ENCODE peak calls at places on chromosome 5, in nine cellular contexts. One of them, this sample, is unnamed.
A peak's percentile ranks its signal among the peaks of the same experiment; 100 is the strongest.

GRCh38 chr5:139698461-139699146 is 50.5 kb downstream of the CXXC5 start:
- DNase-seq in K562: peak; percentile 75
- DNase-seq in breast epithelium: peak; percentile 88
- DNase-seq in stomach: peak; percentile 87
- DNase-seq in A549: no peak
- DNase-seq in IMR-90: peak; percentile 74
- DNase-seq in heart left ventricle: peak; percentile 91
- DNase-seq in esophagus muscularis mucosa: no peak
- DNase-seq in prostate gland: peak; percentile 37
- DNase-seq in this sample: peak; percentile 90

GRCh38 chr5:17443333-17444125 is 54.5 kb upstream of the TAF11L2 start:
- DNase-seq in K562: peak; percentile 4
- DNase-seq in breast epithelium: no peak
- DNase-seq in stomach: peak; percentile 33
- DNase-seq in A549: no peak
- DNase-seq in IMR-90: no peak
- DNase-seq in heart left ventricle: peak; percentile 34
- DNase-seq in esophagus muscularis mucosa: no peak
- DNase-seq in prostate gland: no peak
- DNase-seq in this sample: no peak

GRCh38 chr5:39449572-39449971 is 24.8 kb upstream of the DAB2 start:
- DNase-seq in K562: no peak
- DNase-seq in breast epithelium: no peak
- DNase-seq in stomach: no peak
- DNase-seq in A549: no peak
- DNase-seq in IMR-90: no peak
- DNase-seq in heart left ventricle: no peak
- DNase-seq in esophagus muscularis mucosa: no peak
- DNase-seq in prostate gland: no peak
- DNase-seq in this sample: no peak

GRCh38 chr5:123094919-123095693 is 6.1 kb downstream of the PRDM6 start:
- DNase-seq in K562: no peak
- DNase-seq in breast epithelium: no peak
- DNase-seq in stomach: no peak
- DNase-seq in A549: no peak
- DNase-seq in IMR-90: peak; percentile 18
- DNase-seq in heart left ventricle: no peak
- DNase-seq in esophagus muscularis mucosa: no peak
- DNase-seq in prostate gland: no peak
- DNase-seq in this sample: no peak

GRCh38 chr5:111530298-111530740 is 18.0 kb upstream of the STARD4 start:
- DNase-seq in K562: peak; percentile 91
- DNase-seq in breast epithelium: no peak
- DNase-seq in stomach: peak; percentile 37
- DNase-seq in A549: peak; percentile 43
- DNase-seq in IMR-90: peak; percentile 41
- DNase-seq in heart left ventricle: peak; percentile 80
- DNase-seq in esophagus muscularis mucosa: peak; percentile 94
- DNase-seq in prostate gland: no peak
- DNase-seq in this sample: peak; percentile 77

GRCh38 chr5:125151150-125151932 is 404.9 kb upstream of the ZNF608 start:
- DNase-seq in K562: no peak
- DNase-seq in breast epithelium: no peak
- DNase-seq in stomach: no peak
- DNase-seq in A549: no peak
- DNase-seq in IMR-90: no peak
- DNase-seq in heart left ventricle: no peak
- DNase-seq in esophagus muscularis mucosa: no peak
- DNase-seq in prostate gland: no peak
- DNase-seq in this sample: no peak

GRCh38 chr5:121962347-121962670 is 534 bp downstream of the SRFBP1 start:
- DNase-seq in K562: no peak
- DNase-seq in breast epithelium: no peak
- DNase-seq in stomach: no peak
- DNase-seq in A549: peak; percentile 4
- DNase-seq in IMR-90: no peak
- DNase-seq in heart left ventricle: no peak
- DNase-seq in esophagus muscularis mucosa: no peak
- DNase-seq in prostate gland: no peak
- DNase-seq in this sample: no peak

GRCh38 chr5:1851290-1851934 is 31.3 kb downstream of the IRX4 start:
- DNase-seq in K562: no peak
- DNase-seq in breast epithelium: no peak
- DNase-seq in stomach: no peak
- DNase-seq in A549: no peak
- DNase-seq in IMR-90: no peak
- DNase-seq in heart left ventricle: no peak
- DNase-seq in esophagus muscularis mucosa: no peak
- DNase-seq in prostate gland: no peak
- DNase-seq in this sample: no peak

GRCh38 chr5:91499943-91500531 is 116.9 kb upstream of the ARRDC3 start:
- DNase-seq in K562: peak; percentile 56
- DNase-seq in breast epithelium: no peak
- DNase-seq in stomach: no peak
- DNase-seq in A549: peak; percentile 54
- DNase-seq in IMR-90: peak; percentile 54
- DNase-seq in heart left ventricle: no peak
- DNase-seq in esophagus muscularis mucosa: no peak
- DNase-seq in prostate gland: no peak
- DNase-seq in this sample: no peak

GRCh38 chr5:61919920-61920319 is 386.1 kb upstream of the KIF2A start:
- DNase-seq in K562: no peak
- DNase-seq in breast epithelium: no peak
- DNase-seq in stomach: peak; percentile 28
- DNase-seq in A549: no peak
- DNase-seq in IMR-90: no peak
- DNase-seq in heart left ventricle: no peak
- DNase-seq in esophagus muscularis mucosa: no peak
- DNase-seq in prostate gland: peak; percentile 82
- DNase-seq in this sample: peak; percentile 41
- H3K27ac ChIP-seq in K562: no peak overlapping the region
- H3K27ac ChIP-seq in breast epithelium: no peak overlapping the region
- H3K27ac ChIP-seq in stomach: no peak overlapping the region
- H3K27ac ChIP-seq in A549: no peak overlapping the region
- H3K27ac ChIP-seq in IMR-90: no peak overlapping the region
- H3K27ac ChIP-seq in heart left ventricle: no peak overlapping the region
- H3K27ac ChIP-seq in esophagus muscularis mucosa: no peak overlapping the region
- H3K27ac ChIP-seq in prostate gland: no peak overlapping the region
- H3K27ac ChIP-seq in this sample: peak overlapping the region; percentile 18

GRCh38 chr5:157731272-157732129 is at the start of gene THG1L:
- DNase-seq in K562: peak; percentile 97
- DNase-seq in breast epithelium: peak; percentile 98
- DNase-seq in stomach: peak; percentile 98
- DNase-seq in A549: peak; percentile 99
- DNase-seq in IMR-90: peak; percentile 97
- DNase-seq in heart left ventricle: peak; percentile 98
- DNase-seq in esophagus muscularis mucosa: peak; percentile 100
- DNase-seq in prostate gland: peak; percentile 98
- DNase-seq in this sample: peak; percentile 98
- TF ChIP-seq POLR2A in K562: peak; percentile 96
- TF ChIP-seq POLR2A in breast epithelium: no peak
- TF ChIP-seq POLR2A in stomach: no peak
- TF ChIP-seq POLR2A in A549: peak; percentile 88
- TF ChIP-seq POLR2A in IMR-90: peak; percentile 85
- TF ChIP-seq POLR2A in heart left ventricle: no peak
- TF ChIP-seq POLR2A in esophagus muscularis mucosa: no peak
- TF ChIP-seq POLR2A in prostate gland: peak; percentile 50
- TF ChIP-seq POLR2A in this sample: peak; percentile 54

DNA sequence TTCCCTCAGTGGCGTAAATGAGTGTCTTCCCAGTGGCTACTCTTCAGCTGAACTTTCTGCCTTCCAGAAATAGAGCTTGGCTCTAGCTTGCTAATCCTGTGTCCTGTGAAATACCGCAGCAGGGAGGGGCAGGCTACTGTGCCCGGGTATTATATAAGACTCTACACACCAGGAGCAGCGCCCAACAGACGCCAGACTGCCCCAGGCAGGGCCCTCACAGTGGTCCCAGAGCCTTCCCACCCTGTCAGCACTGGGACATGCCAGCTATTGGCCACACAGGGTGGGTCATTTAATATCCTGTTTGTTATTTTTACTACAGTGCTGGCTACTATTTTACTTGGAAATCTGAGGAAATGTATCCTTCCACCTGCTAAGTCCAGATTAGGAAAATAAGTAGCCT is 121.0 kb downstream of the FEM1C start:
- DNase-seq in K562: no peak
- DNase-seq in breast epithelium: no peak
- DNase-seq in stomach: peak; percentile 68
- DNase-seq in A549: no peak
- DNase-seq in IMR-90: no peak
- DNase-seq in heart left ventricle: peak; percentile 85
- DNase-seq in esophagus muscularis mucosa: no peak
- DNase-seq in prostate gland: no peak
- DNase-seq in this sample: peak; percentile 64
- H3K4me1 ChIP-seq in K562: no peaks in the 10 kb centered on the region
- H3K4me1 ChIP-seq in breast epithelium: no peaks in the 10 kb centered on the region
- H3K4me1 ChIP-seq in stomach: peaks cover 54% of the 10 kb centered on the region
- H3K4me1 ChIP-seq in A549: peaks cover 39% of the 10 kb centered on the region
- H3K4me1 ChIP-seq in IMR-90: peaks cover 10% of the 10 kb centered on the region
- H3K4me1 ChIP-seq in heart left ventricle: peaks cover 25% of the 10 kb centered on the region
- H3K4me1 ChIP-seq in esophagus muscularis mucosa: peaks cover 57% of the 10 kb centered on the region
- H3K4me1 ChIP-seq in prostate gland: no peaks in the 10 kb centered on the region
- H3K4me1 ChIP-seq in this sample: peaks cover 19% of the 10 kb centered on the region

DNA sequence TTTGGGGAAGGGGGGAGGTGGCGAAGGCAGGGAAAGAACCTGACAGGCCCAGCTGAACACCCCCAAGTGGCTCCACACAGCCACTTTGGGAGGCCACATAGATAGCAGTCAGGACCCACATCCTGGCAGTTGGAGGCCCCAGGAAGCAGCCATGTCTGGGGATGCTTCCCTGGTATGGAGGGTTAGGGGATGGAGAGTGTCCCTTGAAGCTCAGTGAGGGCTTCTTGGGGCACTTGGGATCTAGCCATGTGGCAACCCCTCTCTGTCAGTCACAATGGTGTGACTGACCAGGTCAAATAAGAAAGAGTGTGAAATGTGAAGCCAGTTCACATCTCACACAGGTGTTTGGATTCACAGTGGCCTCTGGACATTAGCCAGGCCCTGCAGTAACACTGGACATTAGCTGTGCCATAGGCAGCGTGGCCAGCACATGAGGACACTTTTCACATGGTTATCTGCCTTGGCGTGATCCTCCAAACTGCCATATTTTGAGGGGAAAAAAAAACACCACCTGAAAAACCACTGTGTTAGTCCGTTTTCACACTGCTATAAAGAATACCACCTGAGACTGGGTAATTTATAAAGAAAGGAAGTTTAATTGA is 53.9 kb upstream of the IL17B start:
- DNase-seq in K562: no peak
- DNase-seq in breast epithelium: no peak
- DNase-seq in stomach: no peak
- DNase-seq in A549: no peak
- DNase-seq in IMR-90: no peak
- DNase-seq in heart left ventricle: peak; percentile 49
- DNase-seq in esophagus muscularis mucosa: no peak
- DNase-seq in prostate gland: no peak
- DNase-seq in this sample: peak; percentile 49
- H3K27ac ChIP-seq in K562: no peak overlapping the region
- H3K27ac ChIP-seq in breast epithelium: peak overlapping the region; percentile 50
- H3K27ac ChIP-seq in stomach: peak overlapping the region; percentile 69
- H3K27ac ChIP-seq in A549: no peak overlapping the region
- H3K27ac ChIP-seq in IMR-90: no peak overlapping the region
- H3K27ac ChIP-seq in heart left ventricle: peak overlapping the region; percentile 27
- H3K27ac ChIP-seq in esophagus muscularis mucosa: peak overlapping the region; percentile 98
- H3K27ac ChIP-seq in prostate gland: no peak overlapping the region
- H3K27ac ChIP-seq in this sample: no peak overlapping the region

GRCh38 chr5:168109441-168109840 is 182.0 kb upstream of the WWC1 start:
- DNase-seq in K562: no peak
- DNase-seq in breast epithelium: no peak
- DNase-seq in stomach: no peak
- DNase-seq in A549: no peak
- DNase-seq in IMR-90: no peak
- DNase-seq in heart left ventricle: no peak
- DNase-seq in esophagus muscularis mucosa: no peak
- DNase-seq in prostate gland: no peak
- DNase-seq in this sample: no peak

GRCh38 chr5:168106008-168106761 is 185.3 kb upstream of the WWC1 start:
- DNase-seq in K562: no peak
- DNase-seq in breast epithelium: no peak
- DNase-seq in stomach: no peak
- DNase-seq in A549: no peak
- DNase-seq in IMR-90: peak; percentile 20
- DNase-seq in heart left ventricle: no peak
- DNase-seq in esophagus muscularis mucosa: no peak
- DNase-seq in prostate gland: no peak
- DNase-seq in this sample: no peak

GRCh38 chr5:168111433-168111832 is 180.0 kb upstream of the WWC1 start:
- DNase-seq in K562: no peak
- DNase-seq in breast epithelium: no peak
- DNase-seq in stomach: no peak
- DNase-seq in A549: no peak
- DNase-seq in IMR-90: no peak
- DNase-seq in heart left ventricle: no peak
- DNase-seq in esophagus muscularis mucosa: no peak
- DNase-seq in prostate gland: no peak
- DNase-seq in this sample: no peak

GRCh38 chr5:168114444-168115017 is 176.9 kb upstream of the WWC1 start:
- DNase-seq in K562: peak; percentile 52
- DNase-seq in breast epithelium: no peak
- DNase-seq in stomach: peak; percentile 76
- DNase-seq in A549: peak; percentile 70
- DNase-seq in IMR-90: peak; percentile 14
- DNase-seq in heart left ventricle: no peak
- DNase-seq in esophagus muscularis mucosa: no peak
- DNase-seq in prostate gland: no peak
- DNase-seq in this sample: peak; percentile 58

DNA sequence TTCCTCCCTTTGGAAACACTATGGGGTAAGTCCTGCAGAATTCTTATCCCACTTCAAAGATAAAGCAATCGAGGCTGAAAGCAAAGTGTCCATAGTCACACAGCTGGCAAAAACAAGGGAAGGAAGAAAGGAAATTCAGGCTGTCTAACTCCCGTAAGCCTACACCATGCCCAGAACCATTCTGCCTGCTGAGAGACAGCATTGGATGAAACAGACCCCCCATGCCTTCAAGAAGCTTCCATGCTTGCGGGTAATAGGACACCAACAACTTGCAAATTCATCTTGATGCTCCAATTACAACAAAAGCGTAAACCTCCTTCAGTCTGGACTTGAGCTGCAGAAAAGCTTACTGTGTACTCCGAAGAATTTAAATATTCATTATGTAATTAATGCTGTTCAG is 181.1 kb upstream of the WWC1 start:
- DNase-seq in K562: no peak
- DNase-seq in breast epithelium: no peak
- DNase-seq in stomach: no peak
- DNase-seq in A549: no peak
- DNase-seq in IMR-90: no peak
- DNase-seq in heart left ventricle: no peak
- DNase-seq in esophagus muscularis mucosa: no peak
- DNase-seq in prostate gland: no peak
- DNase-seq in this sample: no peak
- TF ChIP-seq POLR2A in K562: no peak
- TF ChIP-seq POLR2A in breast epithelium: no peak
- TF ChIP-seq POLR2A in stomach: no peak
- TF ChIP-seq POLR2A in A549: no peak
- TF ChIP-seq POLR2A in IMR-90: no peak
- TF ChIP-seq POLR2A in heart left ventricle: no peak
- TF ChIP-seq POLR2A in esophagus muscularis mucosa: no peak
- TF ChIP-seq POLR2A in prostate gland: no peak
- TF ChIP-seq POLR2A in this sample: no peak

DNA sequence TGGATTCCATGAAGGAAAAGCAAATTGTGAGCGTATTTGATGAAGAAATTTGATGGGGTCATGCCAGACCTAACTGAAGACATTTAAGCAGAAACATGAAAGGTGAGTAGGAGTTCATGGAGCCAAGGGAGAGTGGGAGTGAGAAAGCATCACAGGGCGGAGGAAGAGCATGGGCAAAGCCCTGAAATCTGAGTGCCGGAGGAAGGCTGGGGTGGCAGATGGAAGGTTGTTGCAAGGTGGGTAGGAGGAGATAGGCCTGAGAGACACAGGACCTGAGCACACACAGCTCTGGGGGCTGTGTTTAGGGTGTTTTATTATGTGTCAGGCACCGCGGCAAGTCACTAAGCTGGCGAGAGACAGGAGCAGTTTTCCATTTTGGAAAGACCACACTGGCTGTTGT is 100.4 kb upstream of the SPOCK1 start:
- DNase-seq in K562: no peak
- DNase-seq in breast epithelium: no peak
- DNase-seq in stomach: no peak
- DNase-seq in A549: no peak
- DNase-seq in IMR-90: no peak
- DNase-seq in heart left ventricle: no peak
- DNase-seq in esophagus muscularis mucosa: no peak
- DNase-seq in prostate gland: no peak
- DNase-seq in this sample: no peak
- H3K4me1 ChIP-seq in K562: no peaks in the 10 kb centered on the region
- H3K4me1 ChIP-seq in breast epithelium: no peaks in the 10 kb centered on the region
- H3K4me1 ChIP-seq in stomach: no peaks in the 10 kb centered on the region
- H3K4me1 ChIP-seq in A549: no peaks in the 10 kb centered on the region
- H3K4me1 ChIP-seq in IMR-90: no peaks in the 10 kb centered on the region
- H3K4me1 ChIP-seq in heart left ventricle: no peaks in the 10 kb centered on the region
- H3K4me1 ChIP-seq in esophagus muscularis mucosa: no peaks in the 10 kb centered on the region
- H3K4me1 ChIP-seq in prostate gland: no peaks in the 10 kb centered on the region
- H3K4me1 ChIP-seq in this sample: no peaks in the 10 kb centered on the region

This sample was measured in body of pancreas.